ENCODE peak calls at places on chromosomes 11 and 22, in nine cellular contexts. R is glutamatergic neuron, V is PC-3, O is GM10248, S is A549, G is AG04449, F is epithelial cell of esophagus, A is type B pancreatic cell, M is fibroblast of the aortic adventitia. K is an unnamed sample.
A peak's percentile ranks its signal among the peaks of the same experiment; 100 is the strongest.

GRCh38 chr11:114216804-114217195 is 79.4 kb upstream of the NNMT start:
- DNase-seq in R (no peak), V (no peak), O (no peak), S (no peak), G (no peak), F (no peak), A (no peak), M (no peak), K (no peak)

GRCh38 chr22:40383905-40384304 is 13.5 kb downstream of the SGSM3 start:
- DNase-seq in R (no peak), V (no peak), O (no peak), S (no peak), G (peak; percentile 36), F (no peak), A (no peak), M (peak; percentile 67), K (peak; percentile 22)

GRCh38 chr11:26410967-26411366 is 79.0 kb downstream of the ANO3 start:
- DNase-seq in R (no peak), V (no peak), O (no peak), S (no peak), G (no peak), F (no peak), A (no peak), M (no peak), K (no peak)

GRCh38 chr11:22922672-22923071 is 62.4 kb upstream of the CCDC179 start:
- DNase-seq in R (no peak), V (no peak), O (no peak), S (no peak), G (no peak), F (no peak), A (no peak), M (no peak), K (no peak)

GRCh38 chr11:16976360-16976759 is 37.9 kb downstream of the PLEKHA7 start:
- DNase-seq in R (no peak), V (no peak), O (no peak), S (no peak), G (no peak), F (no peak), A (no peak), M (no peak), K (no peak)

GRCh38 chr22:47625013-47625385 is 862.5 kb downstream of the TBC1D22A start:
- DNase-seq in R (no peak), V (no peak), O (no peak), S (no peak), G (no peak), F (no peak), A (no peak), M (no peak), K (no peak)

GRCh38 chr11:8747173-8747572 is 64.6 kb downstream of the RPL27A start:
- DNase-seq in R (no peak), V (no peak), O (no peak), S (no peak), G (no peak), F (no peak), A (no peak), M (no peak), K (no peak)

GRCh38 chr22:44448271-44448780 is 49.7 kb downstream of the RTL6 start:
- DNase-seq in R (peak; percentile 42), V (peak; percentile 90), O (no peak), S (peak; percentile 58), G (peak; percentile 88), F (peak; percentile 92), A (no peak), M (peak; percentile 96), K (peak; percentile 99)

GRCh38 chr11:45554230-45554967 is 111.0 kb downstream of the CHST1 start:
- DNase-seq in R (no peak), V (no peak), O (no peak), S (no peak), G (no peak), F (no peak), A (no peak), M (no peak), K (peak; percentile 6)

GRCh38 chr11:119356349-119357031 is 10.0 kb upstream of the MFRP start:
- DNase-seq in R (peak; percentile 83), V (peak; percentile 70), O (peak; percentile 87), S (peak; percentile 90), G (no peak), F (peak; percentile 77), A (no peak), M (peak; percentile 73), K (peak; percentile 80)

GRCh38 chr11:19777342-19778102 is 64.9 kb downstream of the NAV2 start:
- DNase-seq in R (no peak), V (peak; percentile 60), O (peak; percentile 78), S (peak; percentile 68), G (no peak), F (peak; percentile 60), A (no peak), M (peak; percentile 78), K (peak; percentile 63)

GRCh38 chr11:76609736-76610370 is 60.7 kb downstream of the LRRC32 start:
- DNase-seq in R (no peak), V (no peak), O (no peak), S (no peak), G (no peak), F (no peak), A (no peak), M (no peak), K (no peak)

GRCh38 chr11:76257040-76257730 is 50.9 kb upstream of the WNT11 start:
- DNase-seq in R (no peak), V (no peak), O (no peak), S (no peak), G (no peak), F (peak; percentile 21), A (no peak), M (no peak), K (no peak)

DNA sequence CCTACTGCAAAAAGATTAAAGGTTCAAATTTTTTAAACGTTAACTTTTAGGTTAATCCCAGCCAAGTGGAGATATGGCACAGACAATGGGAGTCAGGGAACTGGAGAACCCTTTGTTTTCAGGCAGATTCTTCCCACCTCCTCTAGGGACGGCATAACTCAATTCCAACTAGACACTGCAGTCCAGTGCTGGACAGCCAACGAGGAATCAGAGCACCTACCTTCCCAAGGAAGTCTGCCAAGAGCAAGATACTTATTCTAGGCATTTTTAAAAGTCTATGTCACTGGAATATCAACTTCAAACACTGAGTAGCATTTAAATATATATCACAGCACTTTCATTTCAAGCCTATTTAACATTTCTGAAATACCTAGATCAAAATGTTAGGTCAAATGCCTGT is 7.3 kb downstream of the CADM1 start:
- DNase-seq in R (no peak), V (no peak), O (no peak), S (no peak), G (no peak), F (no peak), A (no peak), M (no peak), K (no peak)
- TF ChIP-seq CTCF in R (no peak), V (no peak), O (no peak), S (no peak), G (no peak), F (no peak), A (no peak), M (no peak), K (peak; percentile 15)

GRCh38 chr11:80846979-80847378 is 1406.1 kb upstream of the TENM4 start:
- DNase-seq in R (no peak), V (no peak), O (peak; percentile 28), S (no peak), G (no peak), F (no peak), A (no peak), M (no peak), K (no peak)

GRCh38 chr11:80846442-80846841 is 1405.6 kb upstream of the TENM4 start:
- DNase-seq in R (no peak), V (no peak), O (no peak), S (no peak), G (no peak), F (no peak), A (no peak), M (no peak), K (no peak)

GRCh38 chr11:80843266-80843974 is 1402.6 kb upstream of the TENM4 start:
- DNase-seq in R (no peak), V (no peak), O (no peak), S (no peak), G (no peak), F (peak; percentile 37), A (no peak), M (no peak), K (no peak)

GRCh38 chr11:80841716-80842115 is 1400.9 kb upstream of the TENM4 start:
- DNase-seq in R (no peak), V (peak; percentile 7), O (no peak), S (no peak), G (no peak), F (peak; percentile 34), A (no peak), M (peak; percentile 17), K (peak; percentile 40)

GRCh38 chr11:80844110-80844509 is 1403.3 kb upstream of the TENM4 start:
- DNase-seq in R (no peak), V (no peak), O (no peak), S (no peak), G (no peak), F (no peak), A (no peak), M (no peak), K (no peak)
- TF ChIP-seq CTCF in R (no peak), V (no peak), O (no peak), S (no peak), G (no peak), F (no peak), A (no peak), M (no peak), K (no peak)

GRCh38 chr11:43685483-43685882 is 4.9 kb downstream of the HSD17B12 start:
- DNase-seq in R (no peak), V (peak; percentile 4), O (no peak), S (no peak), G (no peak), F (no peak), A (no peak), M (no peak), K (no peak)
- TF ChIP-seq CTCF in R (no peak), V (peak; percentile 22), O (no peak), S (no peak), G (no peak), F (no peak), A (peak; percentile 51), M (no peak), K (no peak)

GRCh38 chr22:36454916-36455570 is 26.4 kb downstream of the TXN2 start:
- DNase-seq in R (peak; percentile 89), V (peak; percentile 88), O (peak; percentile 90), S (peak; percentile 73), G (no peak), F (peak; percentile 90), A (peak; percentile 91), M (peak; percentile 72), K (peak; percentile 57)
- TF ChIP-seq CTCF in R (no peak), V (no peak), O (peak; percentile 16), S (peak; percentile 16), G (peak; percentile 28), F (no peak), A (no peak), M (no peak), K (no peak)

GRCh38 chr11:108135845-108136599 is 14.7 kb downstream of the ACAT1 start:
- DNase-seq in R (no peak), V (peak; percentile 57), O (peak; percentile 38), S (no peak), G (no peak), F (peak; percentile 42), A (no peak), M (peak; percentile 51), K (peak; percentile 17)
- TF ChIP-seq CTCF in R (no peak), V (peak; percentile 59), O (peak; percentile 45), S (peak; percentile 11), G (no peak), F (peak; percentile 48), A (peak; percentile 42), M (peak; percentile 13), K (peak; percentile 11)

K was measured in MCF 10A.